ENCODE peak calls at places on chromosome 17, in eight cellular contexts. One of them, this sample, is unnamed.
A peak's percentile ranks its signal among the peaks of the same experiment; 100 is the strongest.

GRCh38 chr17:1590031-1590746 is 27.6 kb upstream of the PITPNA start:
- DNase-seq in activated CD4-positive, CD25-positive, alpha-beta regulatory T cell: no peak
- DNase-seq in ELF-1: peak; percentile 88
- DNase-seq in mammary epithelial cell: peak; percentile 89
- DNase-seq in CD8-positive, alpha-beta memory T cell: no peak
- DNase-seq in left cardiac atrium: peak; percentile 89
- DNase-seq in activated naive CD4-positive, alpha-beta T cell treated with Interleukin-2 at 50 U/mL for 16 hours: peak; percentile 24
- DNase-seq in T-helper 2 cell: no peak
- DNase-seq in this sample: no peak

GRCh38 chr17:2380225-2380922 is 20.5 kb downstream of the MNT start:
- DNase-seq in ELF-1: no peak
- DNase-seq in T-helper 2 cell: no peak
- DNase-seq in left cardiac atrium: no peak
- DNase-seq in activated naive CD4-positive, alpha-beta T cell treated with Interleukin-2 at 50 U/mL for 16 hours: no peak
- DNase-seq in activated CD4-positive, CD25-positive, alpha-beta regulatory T cell: no peak
- DNase-seq in mammary epithelial cell: no peak
- DNase-seq in CD8-positive, alpha-beta memory T cell: no peak
- DNase-seq in this sample: no peak

GRCh38 chr17:15926039-15926740 is 18.7 kb upstream of the ADORA2B start:
- DNase-seq in left cardiac atrium: peak; percentile 39
- DNase-seq in activated naive CD4-positive, alpha-beta T cell treated with Interleukin-2 at 50 U/mL for 16 hours: no peak
- DNase-seq in activated CD4-positive, CD25-positive, alpha-beta regulatory T cell: no peak
- DNase-seq in CD8-positive, alpha-beta memory T cell: no peak
- DNase-seq in T-helper 2 cell: no peak
- DNase-seq in mammary epithelial cell: no peak
- DNase-seq in ELF-1: no peak
- DNase-seq in this sample: no peak

GRCh38 chr17:81940538-81941483 is 3.7 kb upstream of the PYCR1 start:
- DNase-seq in activated CD4-positive, CD25-positive, alpha-beta regulatory T cell: no peak
- DNase-seq in CD8-positive, alpha-beta memory T cell: no peak
- DNase-seq in activated naive CD4-positive, alpha-beta T cell treated with Interleukin-2 at 50 U/mL for 16 hours: no peak
- DNase-seq in mammary epithelial cell: no peak
- DNase-seq in left cardiac atrium: no peak
- DNase-seq in ELF-1: no peak
- DNase-seq in T-helper 2 cell: no peak
- DNase-seq in this sample: no peak

GRCh38 chr17:55233840-55234239 is 30.9 kb upstream of the HLF start:
- DNase-seq in activated CD4-positive, CD25-positive, alpha-beta regulatory T cell: no peak
- DNase-seq in left cardiac atrium: no peak
- DNase-seq in T-helper 2 cell: no peak
- DNase-seq in activated naive CD4-positive, alpha-beta T cell treated with Interleukin-2 at 50 U/mL for 16 hours: no peak
- DNase-seq in ELF-1: no peak
- DNase-seq in CD8-positive, alpha-beta memory T cell: no peak
- DNase-seq in mammary epithelial cell: peak; percentile 20
- DNase-seq in this sample: no peak

GRCh38 chr17:66317629-66318028 is 15.2 kb downstream of the PRKCA start:
- DNase-seq in CD8-positive, alpha-beta memory T cell: no peak
- DNase-seq in activated naive CD4-positive, alpha-beta T cell treated with Interleukin-2 at 50 U/mL for 16 hours: no peak
- DNase-seq in activated CD4-positive, CD25-positive, alpha-beta regulatory T cell: no peak
- DNase-seq in left cardiac atrium: no peak
- DNase-seq in T-helper 2 cell: no peak
- DNase-seq in ELF-1: no peak
- DNase-seq in mammary epithelial cell: no peak
- DNase-seq in this sample: no peak

GRCh38 chr17:30788918-30789317 is 35.6 kb downstream of the CRLF3 start:
- DNase-seq in left cardiac atrium: no peak
- DNase-seq in activated naive CD4-positive, alpha-beta T cell treated with Interleukin-2 at 50 U/mL for 16 hours: no peak
- DNase-seq in mammary epithelial cell: no peak
- DNase-seq in ELF-1: no peak
- DNase-seq in T-helper 2 cell: no peak
- DNase-seq in activated CD4-positive, CD25-positive, alpha-beta regulatory T cell: no peak
- DNase-seq in CD8-positive, alpha-beta memory T cell: no peak
- DNase-seq in this sample: no peak

GRCh38 chr17:1005361-1005946 is 8.5 kb downstream of the TIMM22 start:
- DNase-seq in activated CD4-positive, CD25-positive, alpha-beta regulatory T cell: no peak
- DNase-seq in mammary epithelial cell: no peak
- DNase-seq in T-helper 2 cell: no peak
- DNase-seq in CD8-positive, alpha-beta memory T cell: peak; percentile 26
- DNase-seq in activated naive CD4-positive, alpha-beta T cell treated with Interleukin-2 at 50 U/mL for 16 hours: no peak
- DNase-seq in left cardiac atrium: peak; percentile 72
- DNase-seq in ELF-1: no peak
- DNase-seq in this sample: no peak

GRCh38 chr17:44077595-44077909 is 7.0 kb downstream of the G6PC3 start:
- DNase-seq in CD8-positive, alpha-beta memory T cell: no peak
- DNase-seq in mammary epithelial cell: no peak
- DNase-seq in left cardiac atrium: no peak
- DNase-seq in activated naive CD4-positive, alpha-beta T cell treated with Interleukin-2 at 50 U/mL for 16 hours: no peak
- DNase-seq in T-helper 2 cell: no peak
- DNase-seq in activated CD4-positive, CD25-positive, alpha-beta regulatory T cell: no peak
- DNase-seq in ELF-1: no peak
- DNase-seq in this sample: no peak

GRCh38 chr17:5630434-5630833 is 46.1 kb upstream of the NLRP1 start:
- DNase-seq in T-helper 2 cell: no peak
- DNase-seq in ELF-1: no peak
- DNase-seq in activated CD4-positive, CD25-positive, alpha-beta regulatory T cell: no peak
- DNase-seq in CD8-positive, alpha-beta memory T cell: no peak
- DNase-seq in mammary epithelial cell: no peak
- DNase-seq in activated naive CD4-positive, alpha-beta T cell treated with Interleukin-2 at 50 U/mL for 16 hours: no peak
- DNase-seq in left cardiac atrium: no peak
- DNase-seq in this sample: no peak

GRCh38 chr17:352421-353212 is at the start of gene RPH3AL:
- DNase-seq in T-helper 2 cell: no peak
- DNase-seq in activated CD4-positive, CD25-positive, alpha-beta regulatory T cell: no peak
- DNase-seq in activated naive CD4-positive, alpha-beta T cell treated with Interleukin-2 at 50 U/mL for 16 hours: no peak
- DNase-seq in CD8-positive, alpha-beta memory T cell: no peak
- DNase-seq in mammary epithelial cell: no peak
- DNase-seq in ELF-1: peak; percentile 40
- DNase-seq in left cardiac atrium: peak; percentile 70
- DNase-seq in this sample: peak; percentile 1

GRCh38 chr17:36937961-36938565 is 788 bp downstream of the LHX1 start:
- DNase-seq in CD8-positive, alpha-beta memory T cell: no peak
- DNase-seq in left cardiac atrium: no peak
- DNase-seq in activated naive CD4-positive, alpha-beta T cell treated with Interleukin-2 at 50 U/mL for 16 hours: peak; percentile 28
- DNase-seq in mammary epithelial cell: no peak
- DNase-seq in ELF-1: no peak
- DNase-seq in T-helper 2 cell: no peak
- DNase-seq in activated CD4-positive, CD25-positive, alpha-beta regulatory T cell: no peak
- DNase-seq in this sample: no peak

GRCh38 chr17:77704048-77704815 is 254.3 kb upstream of the TNRC6C start:
- DNase-seq in mammary epithelial cell: no peak
- DNase-seq in left cardiac atrium: no peak
- DNase-seq in T-helper 2 cell: no peak
- DNase-seq in activated CD4-positive, CD25-positive, alpha-beta regulatory T cell: no peak
- DNase-seq in CD8-positive, alpha-beta memory T cell: no peak
- DNase-seq in activated naive CD4-positive, alpha-beta T cell treated with Interleukin-2 at 50 U/mL for 16 hours: no peak
- DNase-seq in ELF-1: no peak
- DNase-seq in this sample: no peak

GRCh38 chr17:10105513-10106001 is 92.8 kb downstream of the GAS7 start:
- DNase-seq in activated naive CD4-positive, alpha-beta T cell treated with Interleukin-2 at 50 U/mL for 16 hours: no peak
- DNase-seq in activated CD4-positive, CD25-positive, alpha-beta regulatory T cell: no peak
- DNase-seq in mammary epithelial cell: no peak
- DNase-seq in T-helper 2 cell: no peak
- DNase-seq in left cardiac atrium: peak; percentile 70
- DNase-seq in CD8-positive, alpha-beta memory T cell: no peak
- DNase-seq in ELF-1: peak; percentile 70
- DNase-seq in this sample: no peak

GRCh38 chr17:10034719-10035475 is 129.8 kb upstream of the RCVRN start:
- DNase-seq in mammary epithelial cell: no peak
- DNase-seq in ELF-1: no peak
- DNase-seq in left cardiac atrium: no peak
- DNase-seq in CD8-positive, alpha-beta memory T cell: no peak
- DNase-seq in T-helper 2 cell: no peak
- DNase-seq in activated CD4-positive, CD25-positive, alpha-beta regulatory T cell: no peak
- DNase-seq in activated naive CD4-positive, alpha-beta T cell treated with Interleukin-2 at 50 U/mL for 16 hours: no peak
- DNase-seq in this sample: no peak

GRCh38 chr17:21573961-21574610 is 118.2 kb upstream of the KCNJ18 start:
- DNase-seq in T-helper 2 cell: no peak
- DNase-seq in CD8-positive, alpha-beta memory T cell: peak; percentile 34
- DNase-seq in activated naive CD4-positive, alpha-beta T cell treated with Interleukin-2 at 50 U/mL for 16 hours: peak; percentile 24
- DNase-seq in ELF-1: peak; percentile 29
- DNase-seq in mammary epithelial cell: peak; percentile 27
- DNase-seq in left cardiac atrium: peak; percentile 78
- DNase-seq in activated CD4-positive, CD25-positive, alpha-beta regulatory T cell: no peak
- DNase-seq in this sample: no peak

GRCh38 chr17:81854974-81855774 is 5.2 kb downstream of the P4HB start:
- DNase-seq in mammary epithelial cell: peak; percentile 73
- DNase-seq in activated CD4-positive, CD25-positive, alpha-beta regulatory T cell: no peak
- DNase-seq in ELF-1: no peak
- DNase-seq in left cardiac atrium: peak; percentile 28
- DNase-seq in activated naive CD4-positive, alpha-beta T cell treated with Interleukin-2 at 50 U/mL for 16 hours: no peak
- DNase-seq in T-helper 2 cell: no peak
- DNase-seq in CD8-positive, alpha-beta memory T cell: no peak
- DNase-seq in this sample: no peak

GRCh38 chr17:17606416-17607000 is 15.0 kb upstream of the PEMT start:
- DNase-seq in T-helper 2 cell: no peak
- DNase-seq in activated naive CD4-positive, alpha-beta T cell treated with Interleukin-2 at 50 U/mL for 16 hours: no peak
- DNase-seq in activated CD4-positive, CD25-positive, alpha-beta regulatory T cell: no peak
- DNase-seq in CD8-positive, alpha-beta memory T cell: no peak
- DNase-seq in left cardiac atrium: no peak
- DNase-seq in mammary epithelial cell: no peak
- DNase-seq in ELF-1: no peak
- DNase-seq in this sample: no peak

GRCh38 chr17:280901-281300 is 71.7 kb downstream of the RPH3AL start:
- DNase-seq in ELF-1: no peak
- DNase-seq in activated CD4-positive, CD25-positive, alpha-beta regulatory T cell: no peak
- DNase-seq in T-helper 2 cell: no peak
- DNase-seq in mammary epithelial cell: no peak
- DNase-seq in CD8-positive, alpha-beta memory T cell: no peak
- DNase-seq in activated naive CD4-positive, alpha-beta T cell treated with Interleukin-2 at 50 U/mL for 16 hours: no peak
- DNase-seq in left cardiac atrium: peak; percentile 8
- DNase-seq in this sample: no peak

GRCh38 chr17:29949708-29950107 is 8.3 kb downstream of the EFCAB5 start:
- DNase-seq in CD8-positive, alpha-beta memory T cell: no peak
- DNase-seq in T-helper 2 cell: no peak
- DNase-seq in activated CD4-positive, CD25-positive, alpha-beta regulatory T cell: no peak
- DNase-seq in ELF-1: no peak
- DNase-seq in activated naive CD4-positive, alpha-beta T cell treated with Interleukin-2 at 50 U/mL for 16 hours: no peak
- DNase-seq in left cardiac atrium: no peak
- DNase-seq in mammary epithelial cell: no peak
- DNase-seq in this sample: no peak

GRCh38 chr17:31064707-31065106 is 30.1 kb upstream of the NF1 start:
- DNase-seq in left cardiac atrium: no peak
- DNase-seq in activated CD4-positive, CD25-positive, alpha-beta regulatory T cell: no peak
- DNase-seq in CD8-positive, alpha-beta memory T cell: no peak
- DNase-seq in mammary epithelial cell: peak; percentile 12
- DNase-seq in activated naive CD4-positive, alpha-beta T cell treated with Interleukin-2 at 50 U/mL for 16 hours: no peak
- DNase-seq in ELF-1: no peak
- DNase-seq in T-helper 2 cell: no peak
- DNase-seq in this sample: no peak

GRCh38 chr17:10119203-10120112 is 78.9 kb downstream of the GAS7 start:
- DNase-seq in CD8-positive, alpha-beta memory T cell: peak; percentile 8
- DNase-seq in activated CD4-positive, CD25-positive, alpha-beta regulatory T cell: no peak
- DNase-seq in T-helper 2 cell: no peak
- DNase-seq in left cardiac atrium: peak; percentile 58
- DNase-seq in ELF-1: peak; percentile 94
- DNase-seq in activated naive CD4-positive, alpha-beta T cell treated with Interleukin-2 at 50 U/mL for 16 hours: no peak
- DNase-seq in mammary epithelial cell: peak; percentile 42
- DNase-seq in this sample: no peak

GRCh38 chr17:76179496-76180467 is 38.7 kb upstream of the FOXJ1 start:
- DNase-seq in T-helper 2 cell: no peak
- DNase-seq in ELF-1: no peak
- DNase-seq in activated naive CD4-positive, alpha-beta T cell treated with Interleukin-2 at 50 U/mL for 16 hours: peak; percentile 25
- DNase-seq in mammary epithelial cell: no peak
- DNase-seq in activated CD4-positive, CD25-positive, alpha-beta regulatory T cell: no peak
- DNase-seq in CD8-positive, alpha-beta memory T cell: peak; percentile 76
- DNase-seq in left cardiac atrium: no peak
- DNase-seq in this sample: peak; percentile 29

GRCh38 chr17:80028030-80028429 is 7.6 kb downstream of the TBC1D16 start:
- DNase-seq in CD8-positive, alpha-beta memory T cell: no peak
- DNase-seq in activated naive CD4-positive, alpha-beta T cell treated with Interleukin-2 at 50 U/mL for 16 hours: no peak
- DNase-seq in ELF-1: no peak
- DNase-seq in mammary epithelial cell: no peak
- DNase-seq in activated CD4-positive, CD25-positive, alpha-beta regulatory T cell: no peak
- DNase-seq in left cardiac atrium: no peak
- DNase-seq in T-helper 2 cell: no peak
- DNase-seq in this sample: no peak

GRCh38 chr17:20063665-20064648 is 54.8 kb downstream of the SPECC1 start:
- DNase-seq in ELF-1: no peak
- DNase-seq in CD8-positive, alpha-beta memory T cell: no peak
- DNase-seq in activated naive CD4-positive, alpha-beta T cell treated with Interleukin-2 at 50 U/mL for 16 hours: peak; percentile 7
- DNase-seq in activated CD4-positive, CD25-positive, alpha-beta regulatory T cell: no peak
- DNase-seq in mammary epithelial cell: peak; percentile 90
- DNase-seq in T-helper 2 cell: no peak
- DNase-seq in left cardiac atrium: peak; percentile 85
- DNase-seq in this sample: no peak